ENCODE peak calls at places on chromosome X, in four cellular contexts. A is HCT116, W is progenitor cell of endocrine pancreas, V is glutamatergic neuron. X is an unnamed sample.

GRCh38 chrX:15334561-15334960 is 762 bp downstream of the PIGA start:
- DNase-seq in A (no peak), W (no peak), V (no peak), X (no peak)

GRCh38 chrX:100449696-100450606 is 39.9 kb upstream of the PCDH19 start:
- DNase-seq in W (no peak), V (no peak), A (no peak), X (no peak)

GRCh38 chrX:24282381-24283121 is 31.3 kb downstream of the SUPT20HL2 start:
- DNase-seq in W (no peak), A (no peak), V (no peak), X (no peak)

GRCh38 chrX:139932901-139933796 is at the start of gene ATP11C:
- DNase-seq in V (peak; percentile 78), A (peak; percentile 47), W (peak; percentile 80), X (peak; percentile 65)

GRCh38 chrX:53223955-53224859 is 800 bp downstream of the KDM5C start:
- DNase-seq in W (peak; percentile 11), V (peak; percentile 23), A (peak; percentile 28), X (no peak)

GRCh38 chrX:117059848-117060247 is 597.1 kb upstream of the CT83 start:
- DNase-seq in A (no peak), W (no peak), V (no peak), X (no peak)

GRCh38 chrX:48835524-48836329 is at the start of gene PCSK1N:
- DNase-seq in A (no peak), V (peak; percentile 38), W (no peak), X (no peak)

GRCh38 chrX:50697691-50698090 is 116.3 kb downstream of the SHROOM4 start:
- DNase-seq in V (no peak), A (no peak), W (no peak), X (no peak)

GRCh38 chrX:111823068-111823467 is 52.9 kb upstream of the TRPC5OS start:
- DNase-seq in W (no peak), A (no peak), V (peak; percentile 53), X (no peak)

GRCh38 chrX:39437670-39438441 is 636.6 kb downstream of the MID1IP1 start:
- DNase-seq in A (no peak), V (no peak), W (no peak), X (no peak)

GRCh38 chrX:39439910-39440733 is 638.9 kb downstream of the MID1IP1 start:
- DNase-seq in A (no peak), V (no peak), W (no peak), X (peak; percentile 16)

GRCh38 chrX:39442332-39442731 is 641.1 kb downstream of the MID1IP1 start:
- DNase-seq in A (no peak), W (no peak), V (no peak), X (no peak)

GRCh38 chrX:39440734-39441305 is 639.6 kb downstream of the MID1IP1 start:
- DNase-seq in A (no peak), V (no peak), W (no peak), X (no peak)

GRCh38 chrX:39438603-39439602 is 637.6 kb downstream of the MID1IP1 start:
- DNase-seq in W (no peak), V (no peak), A (no peak), X (no peak)
- TF ChIP-seq CTCF in W (peak; percentile 16), V (no peak), A (no peak), X (no peak)

DNA sequence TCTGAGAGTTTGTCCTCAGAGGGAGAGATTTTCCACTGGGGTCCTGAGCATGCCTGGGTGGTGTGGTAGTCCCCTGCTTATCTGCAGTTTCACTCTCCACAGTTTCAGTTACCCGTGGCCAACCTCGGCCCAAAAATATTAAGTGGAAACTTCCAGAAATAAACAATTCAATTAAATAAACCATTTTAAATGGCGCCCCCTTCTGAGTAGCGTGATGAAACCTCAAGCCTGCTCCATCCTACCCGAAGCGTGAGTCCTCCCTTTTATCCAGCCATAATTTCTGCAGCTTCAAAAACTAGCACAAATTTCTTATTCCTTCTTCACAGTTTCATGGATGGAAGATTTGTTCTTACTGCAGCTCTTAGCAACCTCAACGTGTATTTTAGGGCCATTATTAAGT is 26.7 kb downstream of the PNMA6E start:
- DNase-seq in W (no peak), A (no peak), V (no peak), X (no peak)
- TF ChIP-seq CTCF in W (no peak), A (no peak), V (no peak), X (no peak)

GRCh38 chrX:150362599-150363481 is at the start of gene MAMLD1:
- DNase-seq in A (peak; percentile 51), V (peak; percentile 30), W (no peak), X (peak; percentile 17)
- TF ChIP-seq CTCF in A (no peak), V (no peak), W (no peak), X (no peak)

GRCh38 chrX:87580862-87581261 is 63.3 kb downstream of the KLHL4 start:
- DNase-seq in V (no peak), A (no peak), W (no peak), X (no peak)

GRCh38 chrX:87578978-87579377 is 61.4 kb downstream of the KLHL4 start:
- DNase-seq in A (no peak), V (no peak), W (no peak), X (no peak)

GRCh38 chrX:87582453-87582852 is 64.9 kb downstream of the KLHL4 start:
- DNase-seq in W (no peak), V (no peak), A (no peak), X (no peak)

DNA sequence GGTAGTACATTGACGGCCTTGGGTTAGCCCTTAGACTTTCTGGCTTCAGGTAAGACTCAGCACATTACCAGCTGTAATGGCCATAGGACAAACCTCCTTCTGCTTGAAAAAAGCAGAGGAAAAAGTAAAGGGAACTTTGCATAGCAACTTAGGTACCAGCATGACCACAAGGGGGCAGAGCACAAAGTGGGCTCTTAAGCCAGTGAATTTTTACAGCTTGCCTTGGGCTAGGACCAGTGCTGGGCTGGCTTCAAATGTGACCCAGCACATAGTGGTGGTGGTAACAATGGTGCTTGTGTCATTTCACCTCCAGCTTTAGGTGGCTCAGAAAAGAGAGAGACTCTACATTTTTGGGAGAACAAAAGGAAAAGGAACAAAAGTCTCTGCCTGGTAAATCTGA is 66.1 kb downstream of the KLHL4 start:
- DNase-seq in V (peak; percentile 15), A (no peak), W (no peak), X (no peak)
- TF ChIP-seq CTCF in V (peak; percentile 58), A (no peak), W (peak; percentile 62), X (no peak)